ENCODE peak calls at places on chromosomes 2 and 18, in five cellular contexts. One of them, this sample, is unnamed.

GRCh38 chr2:15446961-15447360 is 114.2 kb downstream of the NBAS start:
- DNase-seq in SK-N-SH: no peak
- DNase-seq in A549: no peak
- DNase-seq in HCT116: no peak
- DNase-seq in GM12878: no peak
- DNase-seq in this sample: no peak

GRCh38 chr18:12408247-12408869 is 629 bp downstream of the PRELID3A start:
- DNase-seq in SK-N-SH: peak; percentile 34
- DNase-seq in A549: no peak
- DNase-seq in HCT116: no peak
- DNase-seq in GM12878: no peak
- DNase-seq in this sample: no peak

GRCh38 chr2:232857158-232857563 is 12.9 kb upstream of the SNORC start:
- DNase-seq in SK-N-SH: no peak
- DNase-seq in A549: peak; percentile 73
- DNase-seq in HCT116: no peak
- DNase-seq in GM12878: no peak
- DNase-seq in this sample: peak; percentile 54

GRCh38 chr2:12071343-12071742 is 324.9 kb downstream of the LPIN1 start:
- DNase-seq in SK-N-SH: no peak
- DNase-seq in A549: no peak
- DNase-seq in HCT116: no peak
- DNase-seq in GM12878: no peak
- DNase-seq in this sample: no peak

GRCh38 chr2:70143314-70144150 is 47.3 kb downstream of the C2orf42 start:
- DNase-seq in SK-N-SH: peak; percentile 70
- DNase-seq in A549: no peak
- DNase-seq in HCT116: peak; percentile 41
- DNase-seq in GM12878: no peak
- DNase-seq in this sample: peak; percentile 52

GRCh38 chr2:21779786-21780185 is 656.0 kb downstream of the TDRD15 start:
- DNase-seq in SK-N-SH: no peak
- DNase-seq in A549: no peak
- DNase-seq in HCT116: no peak
- DNase-seq in GM12878: no peak
- DNase-seq in this sample: peak; percentile 60

GRCh38 chr2:148303166-148303565 is 282.3 kb downstream of the MBD5 start:
- DNase-seq in SK-N-SH: no peak
- DNase-seq in A549: no peak
- DNase-seq in HCT116: no peak
- DNase-seq in GM12878: no peak
- DNase-seq in this sample: no peak

GRCh38 chr2:71971493-71971892 is 176.2 kb downstream of the CYP26B1 start:
- DNase-seq in SK-N-SH: no peak
- DNase-seq in A549: no peak
- DNase-seq in HCT116: no peak
- DNase-seq in GM12878: no peak
- DNase-seq in this sample: no peak

GRCh38 chr2:236663671-236664101 is 94.1 kb downstream of the ACKR3 start:
- DNase-seq in SK-N-SH: no peak
- DNase-seq in A549: no peak
- DNase-seq in HCT116: no peak
- DNase-seq in GM12878: no peak
- DNase-seq in this sample: peak; percentile 41
- TF ChIP-seq RAD21 in SK-N-SH: no peak
- TF ChIP-seq RAD21 in A549: no peak
- TF ChIP-seq RAD21 in HCT116: no peak
- TF ChIP-seq RAD21 in GM12878: no peak
- TF ChIP-seq RAD21 in this sample: no peak

GRCh38 chr2:104750061-104750460 is 103.9 kb upstream of the POU3F3 start:
- DNase-seq in SK-N-SH: no peak
- DNase-seq in A549: no peak
- DNase-seq in HCT116: no peak
- DNase-seq in GM12878: no peak
- DNase-seq in this sample: no peak

GRCh38 chr2:104744537-104744936 is 109.4 kb upstream of the POU3F3 start:
- DNase-seq in SK-N-SH: no peak
- DNase-seq in A549: no peak
- DNase-seq in HCT116: no peak
- DNase-seq in GM12878: no peak
- DNase-seq in this sample: no peak

GRCh38 chr2:104746790-104747320 is 107.1 kb upstream of the POU3F3 start:
- DNase-seq in SK-N-SH: no peak
- DNase-seq in A549: no peak
- DNase-seq in HCT116: no peak
- DNase-seq in GM12878: no peak
- DNase-seq in this sample: no peak

GRCh38 chr2:104745856-104746255 is 108.1 kb upstream of the POU3F3 start:
- DNase-seq in SK-N-SH: no peak
- DNase-seq in A549: no peak
- DNase-seq in HCT116: no peak
- DNase-seq in GM12878: no peak
- DNase-seq in this sample: no peak

GRCh38 chr2:104746299-104746698 is 107.6 kb upstream of the POU3F3 start:
- DNase-seq in SK-N-SH: no peak
- DNase-seq in A549: no peak
- DNase-seq in HCT116: no peak
- DNase-seq in GM12878: no peak
- DNase-seq in this sample: no peak
- TF ChIP-seq RAD21 in SK-N-SH: no peak
- TF ChIP-seq RAD21 in A549: no peak
- TF ChIP-seq RAD21 in HCT116: no peak
- TF ChIP-seq RAD21 in GM12878: no peak
- TF ChIP-seq RAD21 in this sample: no peak

GRCh38 chr2:99537910-99538485 is 48.2 kb upstream of the REV1 start:
- DNase-seq in SK-N-SH: no peak
- DNase-seq in A549: no peak
- DNase-seq in HCT116: no peak
- DNase-seq in GM12878: no peak
- DNase-seq in this sample: no peak

GRCh38 chr2:99545622-99546021 is 55.8 kb upstream of the REV1 start:
- DNase-seq in SK-N-SH: no peak
- DNase-seq in A549: no peak
- DNase-seq in HCT116: no peak
- DNase-seq in GM12878: no peak
- DNase-seq in this sample: no peak

GRCh38 chr2:99545066-99545465 is 55.2 kb upstream of the REV1 start:
- DNase-seq in SK-N-SH: no peak
- DNase-seq in A549: no peak
- DNase-seq in HCT116: no peak
- DNase-seq in GM12878: no peak
- DNase-seq in this sample: peak; percentile 57

GRCh38 chr2:99544608-99545007 is 54.8 kb upstream of the REV1 start:
- DNase-seq in SK-N-SH: no peak
- DNase-seq in A549: no peak
- DNase-seq in HCT116: no peak
- DNase-seq in GM12878: no peak
- DNase-seq in this sample: no peak

DNA sequence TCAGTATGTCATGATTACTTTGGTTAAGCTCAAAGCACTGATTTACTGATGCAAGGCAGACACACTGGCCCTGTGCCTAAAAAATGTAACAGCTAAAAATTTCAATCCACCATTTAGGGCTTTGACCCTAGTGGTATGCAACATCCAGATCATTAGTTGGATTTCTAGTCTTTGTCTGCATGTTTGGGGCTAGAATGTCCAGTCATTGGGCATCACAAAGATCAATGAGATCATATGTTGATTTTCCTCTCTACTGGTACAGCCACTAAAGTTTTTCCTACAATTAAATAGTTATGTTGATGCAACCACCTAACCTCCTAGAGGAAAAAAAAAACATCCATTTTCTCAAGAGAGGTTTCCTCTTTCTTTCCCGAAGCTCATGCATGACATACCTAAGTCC is 53.4 kb upstream of the REV1 start:
- DNase-seq in SK-N-SH: no peak
- DNase-seq in A549: no peak
- DNase-seq in HCT116: no peak
- DNase-seq in GM12878: no peak
- DNase-seq in this sample: peak; percentile 16
- TF ChIP-seq RAD21 in SK-N-SH: no peak
- TF ChIP-seq RAD21 in A549: no peak
- TF ChIP-seq RAD21 in HCT116: no peak
- TF ChIP-seq RAD21 in GM12878: no peak
- TF ChIP-seq RAD21 in this sample: no peak

DNA sequence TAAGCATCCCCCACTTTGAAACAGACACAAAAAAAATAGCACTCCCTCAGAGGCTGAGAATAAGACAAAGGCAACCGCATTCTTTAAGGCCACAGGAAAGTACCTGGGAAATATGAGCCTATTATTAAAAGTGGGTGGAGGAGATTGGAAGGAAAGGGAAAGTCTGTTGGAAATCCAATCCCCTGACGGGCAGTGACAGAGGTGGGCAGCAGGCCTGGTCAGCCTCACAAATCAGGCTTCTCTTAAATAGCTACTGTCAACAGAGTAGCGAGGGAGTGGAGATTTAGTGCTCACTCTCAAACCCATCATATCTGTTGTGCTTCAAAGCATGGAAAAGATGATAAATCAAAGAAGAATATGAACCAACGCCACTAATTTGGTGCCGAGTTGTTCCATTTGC is 324.3 kb downstream of the ALK start:
- DNase-seq in SK-N-SH: no peak
- DNase-seq in A549: no peak
- DNase-seq in HCT116: no peak
- DNase-seq in GM12878: no peak
- DNase-seq in this sample: no peak
- TF ChIP-seq RAD21 in SK-N-SH: no peak
- TF ChIP-seq RAD21 in A549: no peak
- TF ChIP-seq RAD21 in HCT116: no peak
- TF ChIP-seq RAD21 in GM12878: no peak
- TF ChIP-seq RAD21 in this sample: no peak

DNA sequence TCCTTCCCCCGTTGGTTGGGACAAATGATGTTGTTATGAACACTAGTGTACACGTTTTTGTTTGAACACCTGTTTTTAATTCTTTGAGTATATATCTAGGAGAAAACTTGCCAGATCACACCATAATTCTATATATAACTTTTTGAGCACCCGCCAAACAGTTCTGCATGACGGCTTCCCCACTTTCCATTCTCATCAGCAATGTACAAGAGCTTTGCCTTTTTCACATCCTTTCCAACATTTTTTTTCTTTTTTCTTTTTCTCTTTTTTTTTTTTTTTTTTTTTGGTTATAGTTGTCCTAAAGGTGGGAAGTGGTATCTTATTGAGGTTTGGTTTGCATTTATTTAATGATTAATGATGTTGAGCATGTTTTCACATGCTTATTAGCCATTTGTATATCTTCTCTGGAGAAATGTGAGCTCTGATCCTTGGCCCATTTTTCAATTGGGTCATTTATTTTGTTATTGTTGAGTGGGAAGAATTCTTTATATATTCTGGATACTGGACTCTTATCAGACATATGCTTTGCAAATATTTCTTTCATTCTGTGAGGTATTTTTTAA is 86.9 kb upstream of the ZC3H15 start:
- DNase-seq in SK-N-SH: no peak
- DNase-seq in A549: no peak
- DNase-seq in HCT116: no peak
- DNase-seq in GM12878: peak; percentile 15
- DNase-seq in this sample: no peak
- TF ChIP-seq RAD21 in SK-N-SH: no peak
- TF ChIP-seq RAD21 in A549: no peak
- TF ChIP-seq RAD21 in HCT116: no peak
- TF ChIP-seq RAD21 in GM12878: no peak
- TF ChIP-seq RAD21 in this sample: no peak

GRCh38 chr18:70154591-70155194 is 50.8 kb downstream of the RTTN start:
- DNase-seq in SK-N-SH: no peak
- DNase-seq in A549: no peak
- DNase-seq in HCT116: no peak
- DNase-seq in GM12878: no peak
- DNase-seq in this sample: peak; percentile 94
- TF ChIP-seq RAD21 in SK-N-SH: no peak
- TF ChIP-seq RAD21 in A549: no peak
- TF ChIP-seq RAD21 in HCT116: no peak
- TF ChIP-seq RAD21 in GM12878: no peak
- TF ChIP-seq RAD21 in this sample: no peak

GRCh38 chr2:104337869-104338268 is 516.0 kb upstream of the POU3F3 start:
- DNase-seq in SK-N-SH: no peak
- DNase-seq in A549: no peak
- DNase-seq in HCT116: no peak
- DNase-seq in GM12878: no peak
- DNase-seq in this sample: no peak
- TF ChIP-seq RAD21 in SK-N-SH: no peak
- TF ChIP-seq RAD21 in A549: no peak
- TF ChIP-seq RAD21 in HCT116: no peak
- TF ChIP-seq RAD21 in GM12878: no peak
- TF ChIP-seq RAD21 in this sample: no peak

GRCh38 chr2:207122914-207123744 is 42.6 kb downstream of the KLF7 start:
- DNase-seq in SK-N-SH: no peak
- DNase-seq in A549: no peak
- DNase-seq in HCT116: peak; percentile 59
- DNase-seq in GM12878: no peak
- DNase-seq in this sample: no peak
- TF ChIP-seq RAD21 in SK-N-SH: no peak
- TF ChIP-seq RAD21 in A549: no peak
- TF ChIP-seq RAD21 in HCT116: no peak
- TF ChIP-seq RAD21 in GM12878: no peak
- TF ChIP-seq RAD21 in this sample: no peak

GRCh38 chr2:19541884-19542283 is 183.5 kb upstream of the OSR1 start:
- DNase-seq in SK-N-SH: no peak
- DNase-seq in A549: peak; percentile 33
- DNase-seq in HCT116: no peak
- DNase-seq in GM12878: no peak
- DNase-seq in this sample: no peak

GRCh38 chr2:19542796-19543195 is 184.4 kb upstream of the OSR1 start:
- DNase-seq in SK-N-SH: no peak
- DNase-seq in A549: no peak
- DNase-seq in HCT116: no peak
- DNase-seq in GM12878: no peak
- DNase-seq in this sample: no peak

GRCh38 chr2:19540739-19541503 is 182.5 kb upstream of the OSR1 start:
- DNase-seq in SK-N-SH: no peak
- DNase-seq in A549: peak; percentile 34
- DNase-seq in HCT116: peak; percentile 56
- DNase-seq in GM12878: no peak
- DNase-seq in this sample: peak; percentile 91

GRCh38 chr2:19536136-19536535 is 177.7 kb upstream of the OSR1 start:
- DNase-seq in SK-N-SH: no peak
- DNase-seq in A549: no peak
- DNase-seq in HCT116: no peak
- DNase-seq in GM12878: no peak
- DNase-seq in this sample: no peak

DNA sequence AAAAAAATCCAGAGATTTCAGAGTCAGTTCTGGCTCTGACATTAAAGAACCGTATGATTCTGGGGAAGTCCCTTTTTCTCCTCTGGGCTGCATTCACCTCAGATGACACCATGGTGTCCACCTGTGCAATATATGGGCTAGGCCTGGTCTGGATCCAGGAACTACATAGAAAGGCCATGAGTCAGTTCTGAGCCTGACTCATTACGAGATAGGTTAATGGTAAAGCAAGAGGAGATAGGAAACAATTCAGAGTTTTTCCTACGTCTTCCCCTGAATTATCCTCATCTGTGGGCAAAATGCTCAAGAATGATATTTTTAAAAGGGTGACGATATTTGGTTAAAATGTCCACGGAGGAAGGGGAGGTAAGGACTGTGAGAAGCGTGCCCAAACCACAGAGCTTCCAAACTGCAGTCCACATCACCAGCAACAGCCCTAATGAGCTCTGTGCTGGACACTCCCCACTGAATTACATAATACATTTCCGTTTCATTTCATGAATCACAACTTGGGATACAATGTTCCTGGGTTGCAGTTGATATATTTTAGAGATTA is 180.1 kb upstream of the OSR1 start:
- DNase-seq in SK-N-SH: no peak
- DNase-seq in A549: peak; percentile 75
- DNase-seq in HCT116: peak; percentile 88
- DNase-seq in GM12878: no peak
- DNase-seq in this sample: peak; percentile 95
- TF ChIP-seq RAD21 in SK-N-SH: no peak
- TF ChIP-seq RAD21 in A549: peak; percentile 23
- TF ChIP-seq RAD21 in HCT116: peak; percentile 20
- TF ChIP-seq RAD21 in GM12878: no peak
- TF ChIP-seq RAD21 in this sample: no peak

This sample was measured in IMR-90.